ENCODE peak calls at places on chromosomes 4 and X, in five cellular contexts. One of them, this sample, is unnamed.

GRCh38 chr4:48722509-48723446 is 57.3 kb downstream of the FRYL start:
- DNase-seq in HuH-7.5: no peak
- DNase-seq in stomach: no peak
- DNase-seq in CD4-positive, alpha-beta T cell: no peak
- DNase-seq in HT1080: no peak
- DNase-seq in this sample: no peak

GRCh38 chrX:65196758-65197371 is 220.6 kb upstream of the ZC4H2 start:
- DNase-seq in CD4-positive, alpha-beta T cell: no peak
- DNase-seq in HuH-7.5: peak; percentile 9
- DNase-seq in stomach: peak; percentile 70
- DNase-seq in HT1080: peak; percentile 2
- DNase-seq in this sample: no peak

GRCh38 chr4:139660518-139661149 is 5.0 kb upstream of the MGST2 start:
- DNase-seq in HuH-7.5: no peak
- DNase-seq in CD4-positive, alpha-beta T cell: no peak
- DNase-seq in stomach: no peak
- DNase-seq in HT1080: no peak
- DNase-seq in this sample: no peak

GRCh38 chr4:101501421-101501820 is 154.1 kb upstream of the PPP3CA start:
- DNase-seq in HT1080: no peak
- DNase-seq in stomach: no peak
- DNase-seq in CD4-positive, alpha-beta T cell: no peak
- DNase-seq in HuH-7.5: no peak
- DNase-seq in this sample: no peak

GRCh38 chrX:149312936-149313432 is 192.1 kb downstream of the IDS start:
- DNase-seq in CD4-positive, alpha-beta T cell: no peak
- DNase-seq in HT1080: no peak
- DNase-seq in stomach: no peak
- DNase-seq in HuH-7.5: no peak
- DNase-seq in this sample: no peak

GRCh38 chr4:7083597-7084563 is 16.0 kb upstream of the GRPEL1 start:
- DNase-seq in HT1080: no peak
- DNase-seq in CD4-positive, alpha-beta T cell: no peak
- DNase-seq in stomach: no peak
- DNase-seq in HuH-7.5: no peak
- DNase-seq in this sample: no peak

GRCh38 chr4:128468485-128468989 is 180.9 kb upstream of the PGRMC2 start:
- DNase-seq in stomach: peak; percentile 45
- DNase-seq in CD4-positive, alpha-beta T cell: no peak
- DNase-seq in HT1080: peak; percentile 68
- DNase-seq in HuH-7.5: no peak
- DNase-seq in this sample: no peak

GRCh38 chrX:120308959-120309872 is 2.0 kb downstream of the TMEM255A start:
- DNase-seq in HT1080: no peak
- DNase-seq in HuH-7.5: peak; percentile 16
- DNase-seq in stomach: peak; percentile 65
- DNase-seq in CD4-positive, alpha-beta T cell: peak; percentile 65
- DNase-seq in this sample: peak; percentile 70

GRCh38 chrX:7110821-7111276 is 36.7 kb upstream of the STS start:
- DNase-seq in HT1080: peak; percentile 62
- DNase-seq in stomach: no peak
- DNase-seq in HuH-7.5: no peak
- DNase-seq in CD4-positive, alpha-beta T cell: no peak
- DNase-seq in this sample: no peak

GRCh38 chr4:15651682-15652081 is 3.5 kb downstream of the FBXL5 start:
- DNase-seq in HT1080: peak; percentile 33
- DNase-seq in stomach: no peak
- DNase-seq in CD4-positive, alpha-beta T cell: no peak
- DNase-seq in HuH-7.5: no peak
- DNase-seq in this sample: no peak

GRCh38 chr4:17385403-17385802 is 126.5 kb downstream of the QDPR start:
- DNase-seq in HT1080: peak; percentile 39
- DNase-seq in HuH-7.5: no peak
- DNase-seq in CD4-positive, alpha-beta T cell: no peak
- DNase-seq in stomach: no peak
- DNase-seq in this sample: no peak

GRCh38 chrX:129360175-129360574 is 163.1 kb downstream of the SMARCA1 start:
- DNase-seq in stomach: peak; percentile 37
- DNase-seq in HuH-7.5: peak; percentile 6
- DNase-seq in CD4-positive, alpha-beta T cell: peak; percentile 6
- DNase-seq in HT1080: peak; percentile 43
- DNase-seq in this sample: no peak

GRCh38 chrX:31423575-31424284 is 351.9 kb upstream of the FTHL17 start:
- DNase-seq in stomach: peak; percentile 35
- DNase-seq in HT1080: peak; percentile 38
- DNase-seq in CD4-positive, alpha-beta T cell: no peak
- DNase-seq in HuH-7.5: peak; percentile 13
- DNase-seq in this sample: no peak

GRCh38 chrX:39689374-39690104 is 408.2 kb downstream of the BCOR start:
- DNase-seq in HT1080: no peak
- DNase-seq in HuH-7.5: no peak
- DNase-seq in stomach: no peak
- DNase-seq in CD4-positive, alpha-beta T cell: no peak
- DNase-seq in this sample: peak; percentile 64

GRCh38 chr4:151581575-151581974 is 172.6 kb downstream of the FHIP1A start:
- DNase-seq in HuH-7.5: no peak
- DNase-seq in HT1080: no peak
- DNase-seq in CD4-positive, alpha-beta T cell: no peak
- DNase-seq in stomach: no peak
- DNase-seq in this sample: no peak

GRCh38 chr4:7055990-7056325 is 11.9 kb downstream of the GRPEL1 start:
- DNase-seq in CD4-positive, alpha-beta T cell: no peak
- DNase-seq in HuH-7.5: no peak
- DNase-seq in stomach: no peak
- DNase-seq in HT1080: no peak
- DNase-seq in this sample: no peak

GRCh38 chrX:329291-329910 is 10.8 kb upstream of the GTPBP6 start:
- DNase-seq in CD4-positive, alpha-beta T cell: no peak
- DNase-seq in HuH-7.5: no peak
- DNase-seq in stomach: no peak
- DNase-seq in HT1080: no peak
- DNase-seq in this sample: peak; percentile 22

GRCh38 chr4:123785515-123785914 is 388.9 kb downstream of the SPRY1 start:
- DNase-seq in HT1080: peak; percentile 27
- DNase-seq in HuH-7.5: no peak
- DNase-seq in stomach: peak; percentile 27
- DNase-seq in CD4-positive, alpha-beta T cell: no peak
- DNase-seq in this sample: peak; percentile 69